ENCODE peak calls at places on chromosomes 16 and 17, in four cellular contexts. G, K, Y and F are unnamed samples.

GRCh38 chr17:28476076-28476475 is 2.6 kb downstream of the SLC13A2 start:
- DNase-seq in Y (no peak), G (no peak), K (no peak), F (peak; percentile 50)

GRCh38 chr16:49969356-49970030 is 55.5 kb upstream of the CNEP1R1 start:
- DNase-seq in K (no peak), Y (no peak), G (no peak), F (no peak)

GRCh38 chr17:343211-343610 is 9.4 kb downstream of the RPH3AL start:
- DNase-seq in G (no peak), K (no peak), Y (no peak), F (no peak)

GRCh38 chr16:81901483-81901882 is 109.8 kb downstream of the SDR42E1 start:
- DNase-seq in K (no peak), G (no peak), Y (no peak), F (no peak)

GRCh38 chr16:79037429-79038373 is 562.8 kb downstream of the MAF start:
- DNase-seq in Y (no peak), K (no peak), G (no peak), F (no peak)

GRCh38 chr17:55219484-55219883 is 45.3 kb upstream of the HLF start:
- DNase-seq in Y (no peak), G (no peak), K (no peak), F (no peak)

GRCh38 chr17:77460514-77461046 is 319.8 kb downstream of the SEC14L1 start:
- DNase-seq in K (peak; percentile 79), G (no peak), Y (no peak), F (no peak)

GRCh38 chr17:38600416-38600815 is 5.3 kb downstream of the SRCIN1 start:
- DNase-seq in Y (no peak), K (no peak), G (no peak), F (no peak)

GRCh38 chr17:66491213-66491612 is 188.8 kb downstream of the PRKCA start:
- DNase-seq in G (no peak), K (peak; percentile 24), Y (no peak), F (no peak)

GRCh38 chr17:71032746-71033273 is 863.5 kb downstream of the KCNJ2 start:
- DNase-seq in G (no peak), Y (no peak), K (no peak), F (no peak)

GRCh38 chr17:27153005-27153404 is 140.9 kb upstream of the WSB1 start:
- DNase-seq in G (no peak), K (no peak), Y (no peak), F (no peak)

GRCh38 chr17:17971431-17972125 is 622 bp downstream of the TOM1L2 start:
- DNase-seq in Y (no peak), K (no peak), G (peak; percentile 48), F (peak; percentile 91)

GRCh38 chr16:1535391-1536291 is 2.2 kb downstream of the TMEM204 start:
- DNase-seq in Y (no peak), G (no peak), K (no peak), F (no peak)

GRCh38 chr16:3999479-3999868 is 116.8 kb downstream of the ADCY9 start:
- DNase-seq in G (no peak), K (no peak), Y (peak; percentile 41), F (no peak)

GRCh38 chr17:48907713-48908046 is 527 bp upstream of the UBE2Z start:
- DNase-seq in Y (peak; percentile 13), K (no peak), G (no peak), F (no peak)

GRCh38 chr17:28682655-28683054 is 20.6 kb downstream of the SUPT6H start:
- DNase-seq in G (no peak), K (no peak), Y (no peak), F (no peak)

GRCh38 chr16:68978303-68978954 is 127.0 kb upstream of the HAS3 start:
- DNase-seq in K (no peak), Y (no peak), G (no peak), F (no peak)

GRCh38 chr17:41678907-41679739 is 9.6 kb upstream of the EIF1 start:
- DNase-seq in Y (no peak), G (no peak), K (peak; percentile 49), F (no peak)

GRCh38 chr17:7311110-7311698 is 3.8 kb downstream of the EIF5A start:
- DNase-seq in Y (no peak), K (no peak), G (no peak), F (no peak)

GRCh38 chr17:15119928-15120327 is 145.2 kb downstream of the PMP22 start:
- DNase-seq in K (no peak), G (no peak), Y (no peak), F (no peak)

GRCh38 chr17:9018731-9019130 is 2.6 kb upstream of the NTN1 start:
- DNase-seq in K (no peak), G (no peak), Y (no peak), F (no peak)

GRCh38 chr17:83115202-83115651 is 35.8 kb downstream of the METRNL start:
- DNase-seq in Y (no peak), G (no peak), K (no peak), F (no peak)

GRCh38 chr17:43608313-43608712 is 53.4 kb downstream of the MEOX1 start:
- DNase-seq in K (no peak), G (no peak), Y (no peak), F (no peak)

GRCh38 chr16:56789360-56789759 is 59.4 kb downstream of the NUP93 start:
- DNase-seq in Y (peak; percentile 31), K (peak; percentile 57), G (peak; percentile 31), F (no peak)

GRCh38 chr16:83830091-83830768 is 22.5 kb downstream of the HSBP1 start:
- DNase-seq in Y (no peak), G (no peak), K (no peak), F (no peak)

GRCh38 chr16:30720086-30720485 is 21.1 kb downstream of the SRCAP start:
- DNase-seq in K (no peak), Y (no peak), G (no peak), F (peak; percentile 65)

GRCh38 chr16:31767267-31767666 is 106.3 kb upstream of the ZNF267 start:
- DNase-seq in Y (no peak), K (no peak), G (no peak), F (no peak)

DNA sequence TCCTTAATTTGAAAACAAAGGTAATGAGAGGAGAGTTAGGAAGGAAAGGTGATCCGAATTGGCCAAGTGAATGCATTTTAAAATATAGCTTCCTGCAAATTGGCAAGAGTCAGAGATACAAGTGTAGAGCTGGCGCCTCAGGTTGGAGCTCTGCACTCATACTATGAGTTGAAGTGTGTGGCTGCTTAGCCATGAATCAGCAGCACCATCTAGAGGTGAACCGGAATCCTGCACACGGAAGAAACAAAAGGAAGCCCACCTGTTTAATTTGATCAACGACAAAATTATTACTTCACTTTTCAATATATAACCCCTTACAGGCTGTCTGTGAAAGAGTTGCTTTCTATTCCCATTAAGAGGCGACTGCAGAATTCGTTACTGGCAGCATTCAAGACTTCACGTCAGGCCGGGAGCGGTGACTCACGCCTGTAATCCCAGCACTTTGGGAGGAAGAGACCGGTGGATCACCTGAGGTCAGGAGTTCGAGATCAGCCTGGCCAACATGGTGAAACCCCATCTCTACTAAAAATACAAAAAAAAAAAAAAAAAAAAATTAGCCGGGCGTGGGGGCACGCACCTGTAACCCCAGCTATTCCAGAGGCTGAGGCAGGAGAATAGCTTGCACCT is 1253.7 kb upstream of the CDH8 start:
- DNase-seq in Y (peak; percentile 2), G (peak; percentile 15), K (peak; percentile 39), F (no peak)
- TF ChIP-seq CTCF in Y (peak; percentile 83), G (peak; percentile 81), K (peak; percentile 84), F (peak; percentile 83)

GRCh38 chr16:65684230-65684629 is 562.4 kb upstream of the CDH11 start:
- DNase-seq in K (no peak), G (no peak), Y (no peak), F (no peak)
- TF ChIP-seq CTCF in K (peak; percentile 69), G (no peak), Y (peak; percentile 16), F (peak; percentile 58)

DNA sequence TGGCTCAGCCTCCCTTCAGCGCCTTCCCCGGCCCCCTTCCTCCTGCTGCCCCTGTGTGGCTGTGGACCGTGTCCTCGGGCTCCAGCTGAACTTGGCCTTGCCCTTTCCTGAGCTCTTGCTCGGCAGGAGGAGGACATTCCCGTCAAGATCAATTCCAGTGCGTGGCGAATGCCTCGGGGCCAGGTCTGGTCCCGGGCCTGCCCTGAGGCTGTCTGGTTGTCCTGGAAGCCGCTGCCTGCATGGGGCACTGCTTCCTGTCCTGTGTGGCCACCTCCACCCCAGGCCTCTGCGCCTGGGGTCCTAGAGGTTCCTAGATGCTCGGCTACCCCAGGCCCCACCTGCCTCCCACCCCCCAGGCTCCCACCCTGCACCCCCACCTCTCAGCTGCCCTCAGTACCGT is 12.8 kb downstream of the BAHCC1 start:
- DNase-seq in G (no peak), Y (no peak), K (no peak), F (no peak)
- TF ChIP-seq CTCF in G (no peak), Y (no peak), K (no peak), F (no peak)

GRCh38 chr16:58494981-58495860 is 4.7 kb upstream of the NDRG4 start:
- DNase-seq in K (peak; percentile 68), Y (peak; percentile 98), G (peak; percentile 43), F (no peak)
- TF ChIP-seq CTCF in K (peak; percentile 71), Y (peak; percentile 82), G (peak; percentile 9), F (peak; percentile 80)